ENCODE peak calls at places on chromosomes 11 and 22, in nine cellular contexts. K is stimulated activated CD8-positive, alpha-beta memory T cell treated with anti-CD3 and anti-CD28 coated beads, Interleukin-4, amount 100 ng/mL, for 4 hours; X is NCI-H1092 treated with DMSO at 0.1 percent for 48 hours; D is RKO; S is glutamatergic neuron; Z is astrocyte of the spinal cord; W is osteoblast; E is activated CD4-positive, alpha-beta T cell treated with anti-CD3 and anti-CD28 coated beads, Interleukin-2, amount 50 U/mL, for 1 hour; V is left lobe of liver. P is an unnamed sample.

GRCh38 chr22:48920776-48921241 is 906.9 kb downstream of the BRD1 start:
- DNase-seq in K (no peak), X (peak), D (peak), S (no peak), Z (no peak), W (peak), E (no peak), V (no peak), P (no peak)

GRCh38 chr11:64916040-64916847 is 765 bp downstream of the ATG2A start:
- DNase-seq in K (no peak), X (peak), D (peak), S (no peak), Z (no peak), W (peak), E (peak), V (peak), P (no peak)

GRCh38 chr22:45162531-45162930 is 1.2 kb upstream of the NUP50 start:
- DNase-seq in K (no peak), X (no peak), D (peak), S (no peak), Z (no peak), W (no peak), E (no peak), V (no peak), P (no peak)

GRCh38 chr11:1740786-1741530 is 9.4 kb downstream of the IFITM10 start:
- DNase-seq in K (no peak), X (no peak), D (no peak), S (no peak), Z (no peak), W (no peak), E (no peak), V (peak), P (no peak)

GRCh38 chr11:91081440-91082088 is 858.7 kb upstream of the CHORDC1 start:
- DNase-seq in K (no peak), X (no peak), D (peak), S (peak), Z (peak), W (no peak), E (no peak), V (no peak), P (no peak)

GRCh38 chr11:120249279-120250022 is 9.5 kb downstream of the POU2F3 start:
- DNase-seq in K (no peak), X (no peak), D (no peak), S (no peak), Z (no peak), W (no peak), E (no peak), V (no peak), P (no peak)

GRCh38 chr11:60485987-60486386 is 6.6 kb upstream of the MS4A12 start:
- DNase-seq in K (no peak), X (peak), D (peak), S (peak), Z (no peak), W (no peak), E (no peak), V (no peak), P (no peak)

GRCh38 chr11:75626692-75627536 is 41.9 kb downstream of the MAP6 start:
- DNase-seq in K (no peak), X (peak), D (no peak), S (peak), Z (peak), W (peak), E (no peak), V (no peak), P (no peak)

GRCh38 chr22:41589260-41589600 is 410 bp downstream of the PMM1 start:
- DNase-seq in K (no peak), X (peak), D (peak), S (peak), Z (no peak), W (peak), E (no peak), V (no peak), P (no peak)

GRCh38 chr11:113106507-113106906 is 145.3 kb downstream of the NCAM1 start:
- DNase-seq in K (no peak), X (no peak), D (no peak), S (no peak), Z (peak), W (no peak), E (no peak), V (no peak), P (no peak)

GRCh38 chr11:118338637-118339061 is 3.9 kb downstream of the CD3D start:
- DNase-seq in K (peak), X (no peak), D (no peak), S (no peak), Z (no peak), W (no peak), E (peak), V (peak), P (peak)

GRCh38 chr11:396511-396947 is 2.5 kb downstream of the PKP3 start:
- DNase-seq in K (no peak), X (peak), D (peak), S (no peak), Z (no peak), W (peak), E (peak), V (no peak), P (no peak)

GRCh38 chr11:44634401-44635281 is 69.2 kb downstream of the CD82 start:
- DNase-seq in K (no peak), X (peak), D (peak), S (peak), Z (peak), W (peak), E (no peak), V (peak), P (no peak)

GRCh38 chr11:66491315-66491935 is 11.2 kb downstream of the DPP3 start:
- DNase-seq in K (no peak), X (no peak), D (no peak), S (peak), Z (no peak), W (peak), E (no peak), V (no peak), P (no peak)

GRCh38 chr11:118615282-118615979 is 8.0 kb downstream of the PHLDB1 start:
- DNase-seq in K (no peak), X (no peak), D (no peak), S (peak), Z (no peak), W (no peak), E (no peak), V (no peak), P (no peak)

GRCh38 chr22:38861170-38861874 is 10.7 kb downstream of the CBX6 start:
- DNase-seq in K (no peak), X (no peak), D (peak), S (peak), Z (no peak), W (peak), E (no peak), V (no peak), P (no peak)

GRCh38 chr11:11942668-11943067 is 65.8 kb downstream of the DKK3 start:
- DNase-seq in K (no peak), X (no peak), D (no peak), S (no peak), Z (no peak), W (no peak), E (no peak), V (no peak), P (no peak)

GRCh38 chr22:37545703-37546435 is 14.4 kb upstream of the CDC42EP1 start:
- DNase-seq in K (no peak), X (no peak), D (peak), S (peak), Z (peak), W (peak), E (no peak), V (peak), P (no peak)

GRCh38 chr22:38465673-38466490 is 2.0 kb upstream of the KDELR3 start:
- DNase-seq in K (no peak), X (no peak), D (no peak), S (no peak), Z (no peak), W (peak), E (no peak), V (no peak), P (no peak)

GRCh38 chr11:2891901-2892214 is 6.3 kb upstream of the CDKN1C start:
- DNase-seq in K (no peak), X (no peak), D (peak), S (no peak), Z (no peak), W (peak), E (no peak), V (peak), P (no peak)

GRCh38 chr22:39994566-39995345 is at the start of gene FAM83F:
- DNase-seq in K (no peak), X (no peak), D (peak), S (peak), Z (no peak), W (no peak), E (peak), V (peak), P (no peak)

GRCh38 chr11:62142043-62142375 is 18.2 kb downstream of the INCENP start:
- DNase-seq in K (no peak), X (no peak), D (no peak), S (no peak), Z (no peak), W (peak), E (no peak), V (no peak), P (no peak)

GRCh38 chr11:102147632-102148031 is 37.4 kb downstream of the YAP1 start:
- DNase-seq in K (no peak), X (no peak), D (no peak), S (no peak), Z (no peak), W (no peak), E (no peak), V (no peak), P (no peak)

GRCh38 chr22:32706149-32706548 is 95.4 kb upstream of the TIMP3 start:
- DNase-seq in K (no peak), X (no peak), D (peak), S (no peak), Z (no peak), W (no peak), E (no peak), V (no peak), P (no peak)

GRCh38 chr11:12888525-12889158 is 120.5 kb upstream of the RASSF10 start:
- DNase-seq in K (peak), X (peak), D (peak), S (peak), Z (peak), W (peak), E (peak), V (peak), P (no peak)

GRCh38 chr11:12258451-12258850 is 118.9 kb upstream of the PARVA start:
- DNase-seq in K (no peak), X (no peak), D (no peak), S (no peak), Z (peak), W (peak), E (no peak), V (no peak), P (no peak)

GRCh38 chr22:45334068-45334467 is 24.3 kb downstream of the FAM118A start:
- DNase-seq in K (no peak), X (no peak), D (no peak), S (no peak), Z (no peak), W (peak), E (no peak), V (no peak), P (no peak)

GRCh38 chr11:69640995-69641581 is at the start of gene CCND1:
- DNase-seq in K (no peak), X (peak), D (peak), S (peak), Z (peak), W (peak), E (peak), V (peak), P (no peak)

GRCh38 chr11:118771481-118772278 is 19.3 kb downstream of the DDX6 start:
- DNase-seq in K (no peak), X (no peak), D (no peak), S (no peak), Z (no peak), W (no peak), E (no peak), V (no peak), P (no peak)

GRCh38 chr11:23212829-23213228 is 352.6 kb upstream of the CCDC179 start:
- DNase-seq in K (no peak), X (no peak), D (no peak), S (no peak), Z (no peak), W (no peak), E (no peak), V (no peak), P (no peak)

GRCh38 chr11:88418508-88418907 is 81.0 kb upstream of the CTSC start:
- DNase-seq in K (no peak), X (peak), D (no peak), S (no peak), Z (no peak), W (no peak), E (no peak), V (no peak), P (no peak)

GRCh38 chr11:119173453-119173852 is 4.9 kb downstream of the NLRX1 start:
- DNase-seq in K (no peak), X (no peak), D (no peak), S (no peak), Z (no peak), W (no peak), E (no peak), V (no peak), P (no peak)

GRCh38 chr11:34839969-34840368 is 76.2 kb downstream of the APIP start:
- DNase-seq in K (no peak), X (no peak), D (no peak), S (no peak), Z (no peak), W (no peak), E (no peak), V (no peak), P (no peak)

GRCh38 chr22:34105461-34106062 is 185.3 kb upstream of the LARGE1 start:
- DNase-seq in K (no peak), X (peak), D (peak), S (peak), Z (no peak), W (no peak), E (no peak), V (peak), P (no peak)

GRCh38 chr22:39530692-39531331 is 1.7 kb downstream of the RPS19BP1 start:
- DNase-seq in K (no peak), X (no peak), D (peak), S (no peak), Z (peak), W (peak), E (no peak), V (no peak), P (no peak)

P was measured in esophagus squamous epithelium.